ENCODE peak calls at places on chromosomes 1 and 21, in seven cellular contexts. J is K562, M is SK-N-SH, T is HCT116, Y is H1, U is GM12878, L is HepG2. W is an unnamed sample.

GRCh38 chr1:38027201-38028104 is 14.9 kb downstream of the UTP11 start:
- DNase-seq in J (no peak), M (no peak), T (no peak), Y (no peak), U (no peak), L (no peak), W (no peak)

GRCh38 chr1:85894651-85895050 is 186.4 kb upstream of the ZNHIT6 start:
- DNase-seq in J (peak), M (peak), T (peak), Y (peak), U (peak), L (peak), W (no peak)

GRCh38 chr1:230291731-230292620 is 134.2 kb downstream of the PGBD5 start:
- DNase-seq in J (no peak), M (no peak), T (no peak), Y (no peak), U (no peak), L (no peak), W (no peak)

GRCh38 chr1:161139765-161140164 is 7.3 kb upstream of the DEDD start:
- DNase-seq in J (peak), M (peak), T (no peak), Y (no peak), U (no peak), L (peak), W (peak)

GRCh38 chr1:208374391-208374941 is 130.3 kb upstream of the PLXNA2 start:
- DNase-seq in J (no peak), M (no peak), T (no peak), Y (peak), U (no peak), L (no peak), W (no peak)

GRCh38 chr1:233197940-233198339 is 97.6 kb downstream of the PCNX2 start:
- DNase-seq in J (no peak), M (no peak), T (no peak), Y (no peak), U (no peak), L (no peak), W (no peak)

GRCh38 chr21:24076179-24076578 is 1531.1 kb downstream of the MRPL39 start:
- DNase-seq in J (no peak), M (no peak), T (no peak), Y (no peak), U (no peak), L (no peak), W (no peak)

GRCh38 chr1:16180291-16180824 is 24.5 kb upstream of the EPHA2 start:
- DNase-seq in J (no peak), M (no peak), T (no peak), Y (no peak), U (no peak), L (no peak), W (no peak)

GRCh38 chr1:222546548-222547259 is 1.2 kb downstream of the HHIPL2 start:
- DNase-seq in J (no peak), M (peak), T (no peak), Y (no peak), U (no peak), L (peak), W (no peak)

GRCh38 chr1:1335792-1336248 is 4.7 kb downstream of the TAS1R3 start:
- DNase-seq in J (no peak), M (no peak), T (no peak), Y (no peak), U (no peak), L (no peak), W (no peak)
- TF ChIP-seq JUND in J (no peak), M (no peak), T (no peak), Y (no peak), U (no peak), L (no peak), W (no peak)

GRCh38 chr1:55378582-55378981 is 163.4 kb upstream of the USP24 start:
- DNase-seq in J (peak), M (no peak), T (peak), Y (peak), U (no peak), L (peak), W (no peak)
- TF ChIP-seq JUND in J (no peak), M (no peak), T (no peak), Y (no peak), U (no peak), L (no peak), W (no peak)

DNA sequence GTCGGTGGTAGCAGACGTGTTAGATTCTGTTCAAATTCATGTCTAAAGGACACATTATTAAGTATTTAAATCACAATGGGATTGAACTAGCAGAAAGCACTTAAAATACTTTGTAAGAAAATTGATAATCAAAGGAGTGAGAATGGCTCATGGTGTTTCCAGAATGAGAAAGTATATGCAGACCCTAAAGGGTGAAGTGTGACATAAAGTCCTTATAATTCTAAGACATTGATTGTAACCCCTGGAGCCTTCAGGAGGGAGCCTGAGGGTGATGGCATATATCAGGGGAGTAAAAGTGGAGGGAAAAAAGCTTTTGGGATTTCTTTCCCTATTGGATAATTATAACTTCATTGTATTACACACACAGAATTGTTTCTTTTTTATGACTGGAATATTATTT is at the start of gene OR2C3:
- DNase-seq in J (no peak), M (no peak), T (no peak), Y (no peak), U (no peak), L (no peak), W (no peak)
- TF ChIP-seq JUND in J (no peak), M (no peak), T (no peak), Y (no peak), U (no peak), L (no peak), W (no peak)

DNA sequence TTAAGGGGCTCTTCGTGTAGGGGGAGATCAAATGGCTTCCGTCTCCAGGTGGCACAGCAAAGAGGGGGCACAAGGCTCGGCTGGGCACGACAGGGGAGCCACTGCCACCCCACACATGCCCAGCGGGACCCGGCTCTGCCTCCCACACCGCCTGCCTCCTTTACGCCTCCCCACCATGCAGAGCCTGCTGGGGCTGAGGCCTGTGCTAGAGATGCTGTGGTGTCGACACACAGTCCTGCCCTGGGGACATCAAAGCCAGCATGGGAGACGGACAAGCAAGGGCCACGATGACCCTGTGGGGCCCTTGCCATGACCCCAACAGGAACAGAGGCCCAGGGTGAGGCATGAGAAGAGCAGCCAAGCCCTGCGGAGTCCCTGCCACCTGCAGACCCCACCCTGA is 102.8 kb downstream of the NPHP4 start:
- DNase-seq in J (no peak), M (no peak), T (no peak), Y (no peak), U (no peak), L (no peak), W (no peak)
- TF ChIP-seq JUND in J (no peak), M (no peak), T (no peak), Y (no peak), U (no peak), L (no peak), W (no peak)

GRCh38 chr1:39788758-39789570 is at the start of gene BMP8B:
- DNase-seq in J (peak), M (peak), T (peak), Y (peak), U (no peak), L (no peak), W (peak)
- TF ChIP-seq JUND in J (no peak), M (no peak), T (no peak), Y (no peak), U (peak), L (no peak), W (no peak)

GRCh38 chr1:245025525-245025924 is 129.3 kb upstream of the KIF26B start:
- DNase-seq in J (no peak), M (no peak), T (no peak), Y (no peak), U (no peak), L (no peak), W (no peak)
- TF ChIP-seq JUND in J (no peak), M (no peak), T (no peak), Y (no peak), U (no peak), L (no peak), W (no peak)

W was measured in T47D.